ENCODE peak calls at places on chromosomes 11 and 22, in four cellular contexts. C is lower lobe of right lung; N is pancreas; M is CD8-positive, alpha-beta T cell. P is an unnamed sample.

GRCh38 chr22:20808844-20809243 is 34.9 kb downstream of the SERPIND1 start:
- DNase-seq in C (no peak), N (no peak), M (no peak), P (no peak)

GRCh38 chr11:100941033-100941432 is 188.6 kb downstream of the PGR start:
- DNase-seq in C (no peak), N (no peak), M (no peak), P (no peak)

GRCh38 chr11:80958414-80958813 is 1517.6 kb upstream of the TENM4 start:
- DNase-seq in C (no peak), N (no peak), M (no peak), P (no peak)

GRCh38 chr22:20991252-20992055 is 9.4 kb downstream of the LZTR1 start:
- DNase-seq in C (no peak), N (no peak), M (peak; percentile 10), P (no peak)

GRCh38 chr22:45879552-45879949 is 97.4 kb downstream of the WNT7B start:
- DNase-seq in C (no peak), N (no peak), M (no peak), P (peak; percentile 61)

GRCh38 chr11:123209591-123209990 is 14.5 kb upstream of the CLMP start:
- DNase-seq in C (no peak), N (no peak), M (no peak), P (no peak)

GRCh38 chr22:45007946-45008852 is 1.6 kb downstream of the PHF21B start:
- DNase-seq in C (no peak), N (no peak), M (no peak), P (no peak)

GRCh38 chr11:45778341-45778740 is 26.6 kb upstream of the SLC35C1 start:
- DNase-seq in C (no peak), N (no peak), M (no peak), P (no peak)

GRCh38 chr11:8722809-8723208 is 40.2 kb downstream of the RPL27A start:
- DNase-seq in C (no peak), N (no peak), M (no peak), P (no peak)

GRCh38 chr11:44950625-44951472 is at the start of gene TP53I11:
- DNase-seq in C (peak; percentile 91), N (peak; percentile 80), M (peak; percentile 52), P (no peak)

GRCh38 chr11:46127150-46127638 is 5.9 kb upstream of the PHF21A start:
- DNase-seq in C (peak; percentile 48), N (no peak), M (peak; percentile 67), P (no peak)

GRCh38 chr11:1619449-1619848 is 2.5 kb downstream of the KRTAP5-4 start:
- DNase-seq in C (no peak), N (no peak), M (no peak), P (peak; percentile 14)

GRCh38 chr11:35579557-35580396 is 38.5 kb upstream of the FJX1 start:
- DNase-seq in C (no peak), N (no peak), M (no peak), P (no peak)

GRCh38 chr11:121615506-121615905 is 162.7 kb upstream of the SORL1-AS1 start:
- DNase-seq in C (no peak), N (no peak), M (no peak), P (no peak)

GRCh38 chr11:1656061-1656441 is 26.5 kb downstream of the KRTAP5-5 start:
- DNase-seq in C (no peak), N (no peak), M (no peak), P (peak; percentile 67)

GRCh38 chr11:126696976-126697375 is 303.6 kb downstream of the KIRREL3 start:
- DNase-seq in C (no peak), N (no peak), M (no peak), P (no peak)

GRCh38 chr11:65424200-65425104 is 1.9 kb downstream of the NEAT1 start:
- DNase-seq in C (peak; percentile 57), N (no peak), M (peak; percentile 69), P (no peak)

GRCh38 chr11:47348859-47349258 is 3.6 kb downstream of the MYBPC3 start:
- DNase-seq in C (no peak), N (no peak), M (no peak), P (no peak)

GRCh38 chr11:2664331-2664730 is 35.5 kb downstream of the KCNQ1OT1 start:
- DNase-seq in C (no peak), N (no peak), M (no peak), P (no peak)

GRCh38 chr11:76620471-76620870 is 50.1 kb downstream of the LRRC32 start:
- DNase-seq in C (no peak), N (no peak), M (no peak), P (no peak)

GRCh38 chr11:134759855-134760254 is 347.8 kb upstream of the B3GAT1 start:
- DNase-seq in C (no peak), N (no peak), M (no peak), P (no peak)

GRCh38 chr11:693887-694562 is 997 bp downstream of the DEAF1 start:
- DNase-seq in C (peak; percentile 69), N (peak; percentile 57), M (peak; percentile 46), P (no peak)

GRCh38 chr22:37904572-37905533 is 1.2 kb upstream of the MICALL1 start:
- DNase-seq in C (no peak), N (peak; percentile 35), M (no peak), P (no peak)

GRCh38 chr11:1235615-1236315 is 12.9 kb downstream of the MUC5B start:
- DNase-seq in C (peak; percentile 24), N (no peak), M (no peak), P (peak; percentile 76)

GRCh38 chr11:79902493-79902892 is 461.7 kb upstream of the TENM4 start:
- DNase-seq in C (no peak), N (no peak), M (no peak), P (no peak)

GRCh38 chr11:126547161-126547560 is 191.7 kb downstream of the ST3GAL4 start:
- DNase-seq in C (no peak), N (no peak), M (no peak), P (no peak)

GRCh38 chr22:38350444-38351359 is 33.5 kb upstream of the CSNK1E start:
- DNase-seq in C (no peak), N (no peak), M (no peak), P (peak; percentile 60)

GRCh38 chr22:25023879-25024278 is 71.4 kb downstream of the KIAA1671 start:
- DNase-seq in C (no peak), N (no peak), M (no peak), P (no peak)

GRCh38 chr11:128181090-128181485 is 406.3 kb downstream of the ETS1 start:
- DNase-seq in C (no peak), N (no peak), M (no peak), P (no peak)

GRCh38 chr11:19817265-19817851 is 104.7 kb downstream of the NAV2 start:
- DNase-seq in C (peak; percentile 52), N (no peak), M (no peak), P (no peak)

DNA sequence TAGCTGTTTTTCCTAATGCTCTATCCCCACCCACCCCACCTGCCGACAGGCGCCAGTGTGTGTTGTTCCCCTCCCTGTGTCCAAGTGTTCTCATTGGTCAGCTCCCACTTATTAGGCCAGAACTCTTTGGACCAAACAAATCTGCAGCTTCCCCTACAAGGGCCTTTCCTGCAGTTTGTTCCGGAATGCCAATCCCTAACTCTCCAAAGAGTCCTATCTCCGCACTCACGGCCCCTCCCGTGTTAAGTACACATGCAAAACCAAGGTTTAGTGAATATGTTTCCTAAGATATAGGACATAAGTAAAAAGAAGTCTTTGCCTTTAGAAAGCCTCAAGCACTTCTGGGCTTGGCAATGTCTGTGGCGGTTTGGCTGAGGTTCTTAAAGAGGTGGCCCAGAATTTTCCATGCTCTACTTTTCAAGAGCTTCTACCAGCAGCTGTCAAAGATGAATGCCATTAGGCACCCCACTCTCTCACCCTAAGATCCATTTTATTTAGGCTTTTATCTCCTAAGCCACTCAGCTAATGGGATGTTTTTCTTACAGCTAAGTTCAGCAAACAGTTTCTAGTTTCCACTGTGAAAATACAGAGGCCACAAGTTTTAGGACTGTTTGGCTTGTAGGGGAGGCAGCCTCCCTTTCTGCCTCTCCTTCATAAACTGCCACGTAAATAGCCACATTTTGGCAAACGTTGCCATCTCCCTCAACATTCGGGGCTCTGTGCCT is 1.6 kb downstream of the CD59 start:
- DNase-seq in C (peak; percentile 69), N (no peak), M (no peak), P (no peak)
- TF ChIP-seq CTCF in C (no peak), N (no peak), M (no peak), P (no peak)

GRCh38 chr22:32674925-32675825 is 126.3 kb upstream of the TIMP3 start:
- DNase-seq in C (no peak), N (no peak), M (no peak), P (no peak)
- TF ChIP-seq CTCF in C (peak; percentile 16), N (no peak), M (no peak), P (peak; percentile 29)

GRCh38 chr11:119583585-119583984 is 145.4 kb downstream of the NECTIN1 start:
- DNase-seq in C (no peak), N (no peak), M (no peak), P (no peak)
- TF ChIP-seq CTCF in C (no peak), N (no peak), M (no peak), P (peak; percentile 35)

DNA sequence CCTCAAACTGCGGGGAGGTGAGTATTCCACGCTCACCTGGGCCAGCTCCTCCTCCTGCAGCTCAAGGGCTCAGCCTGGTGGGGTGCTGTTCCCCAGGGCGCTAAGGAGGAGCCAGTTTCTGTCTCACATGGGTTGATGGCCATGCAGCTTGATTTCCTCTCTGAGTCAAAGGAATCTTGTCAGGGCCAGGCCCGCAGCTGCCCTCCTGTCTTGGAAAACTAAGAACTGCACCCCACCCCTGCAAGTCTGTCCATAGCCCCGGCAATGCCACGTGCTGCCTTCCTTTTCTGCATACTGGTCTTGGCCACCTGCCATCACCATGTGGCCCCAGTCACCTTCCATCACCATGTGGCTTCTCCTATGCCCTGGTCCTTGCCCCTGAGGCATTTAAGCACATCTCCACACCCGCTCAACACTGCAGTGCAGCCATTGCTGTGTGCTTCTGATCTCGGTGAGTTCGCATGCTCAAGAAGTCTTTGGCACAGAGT is 35.2 kb upstream of the CLDN5 start:
- DNase-seq in C (no peak), N (no peak), M (no peak), P (no peak)
- TF ChIP-seq CTCF in C (no peak), N (no peak), M (no peak), P (no peak)

GRCh38 chr11:96827164-96827563 is 437.4 kb downstream of the JRKL start:
- DNase-seq in C (no peak), N (no peak), M (no peak), P (no peak)
- TF ChIP-seq CTCF in C (peak; percentile 20), N (no peak), M (no peak), P (peak; percentile 38)

GRCh38 chr11:39571081-39571480 is 1888.4 kb downstream of the LRRC4C start:
- DNase-seq in C (no peak), N (no peak), M (no peak), P (no peak)
- TF ChIP-seq CTCF in C (no peak), N (no peak), M (no peak), P (no peak)

P was measured in chondrocyte.